ENCODE peak calls at places on chromosomes 16 and 17, in ten cellular contexts. A, D, O, J, H, X, G, W, B and P are unnamed samples.

GRCh38 chr16:14300631-14301149 is 229.6 kb downstream of the MRTFB start:
- DNase-seq in G (peak), H (no peak), A (peak), W (peak), X (peak), D (peak), J (peak), O (peak), B (no peak), P (peak)

GRCh38 chr16:85056211-85056748 is 28.7 kb downstream of the KIAA0513 start:
- DNase-seq in A (no peak), X (no peak), W (no peak), D (no peak), H (no peak), O (no peak), G (no peak), B (no peak), J (no peak), P (no peak)

GRCh38 chr16:84966150-84966447 is 45.2 kb downstream of the ZDHHC7 start:
- DNase-seq in X (no peak), H (no peak), A (no peak), J (no peak), B (no peak), G (no peak), D (no peak), O (no peak), W (no peak), P (no peak)

GRCh38 chr16:57803413-57803990 is 1.2 kb upstream of the KIFC3 start:
- DNase-seq in X (no peak), B (peak), O (peak), H (no peak), D (no peak), G (no peak), J (no peak), A (peak), W (no peak), P (no peak)

GRCh38 chr17:17613708-17614114 is 22.2 kb upstream of the PEMT start:
- DNase-seq in X (peak), A (peak), G (peak), O (peak), J (peak), B (no peak), W (no peak), H (no peak), D (peak), P (no peak)

GRCh38 chr16:75377971-75378386 is 55.3 kb downstream of the CFDP1 start:
- DNase-seq in G (no peak), O (peak), H (no peak), X (peak), B (no peak), D (peak), W (peak), J (no peak), A (no peak), P (no peak)

GRCh38 chr17:29584452-29585079 is 4.9 kb downstream of the GIT1 start:
- DNase-seq in A (peak), B (peak), G (no peak), O (peak), D (no peak), X (no peak), W (peak), H (no peak), J (no peak), P (no peak)

GRCh38 chr16:27917953-27918352 is 145.6 kb downstream of the GSG1L start:
- DNase-seq in O (no peak), B (no peak), D (no peak), A (no peak), X (no peak), J (no peak), W (no peak), H (no peak), G (no peak), P (no peak)

GRCh38 chr16:50434872-50435478 is 66.2 kb upstream of the BRD7 start:
- DNase-seq in A (no peak), X (no peak), H (no peak), G (no peak), J (no peak), D (no peak), W (no peak), B (no peak), O (no peak), P (no peak)

GRCh38 chr17:34252138-34252889 is 2.8 kb upstream of the CCL2 start:
- DNase-seq in O (peak), G (no peak), B (peak), D (peak), J (no peak), H (no peak), X (peak), A (peak), W (peak), P (peak)

GRCh38 chr17:10073026-10073425 is 125.4 kb downstream of the GAS7 start:
- DNase-seq in J (peak), D (no peak), A (no peak), O (no peak), X (no peak), B (no peak), H (no peak), W (no peak), G (no peak), P (peak)

GRCh38 chr17:40956401-40957254 is 10.1 kb downstream of the KRT39 start:
- DNase-seq in X (peak), B (no peak), A (no peak), D (peak), W (no peak), J (peak), H (no peak), G (no peak), O (no peak), P (no peak)

GRCh38 chr17:1769826-1770477 is 8.1 kb downstream of the SERPINF1 start:
- DNase-seq in A (no peak), D (peak), B (no peak), J (peak), G (peak), W (no peak), H (no peak), X (no peak), O (no peak), P (no peak)